ENCODE peak calls at places on chromosome 14, in seven cellular contexts. B is esophagus squamous epithelium; C is stimulated activated CD8-positive, alpha-beta memory T cell treated with anti-CD3 and anti-CD28 coated beads, Interleukin-2, amount 100 ng/mL, for 48 hours; M is GM04503; E is MV-4-11; V is skeletal muscle cell; H is colonic mucosa. J is an unnamed sample.

GRCh38 chr14:83485591-83485990 is 1951.9 kb upstream of the SEL1L start:
- DNase-seq in B (no peak), C (no peak), M (no peak), E (peak), V (no peak), H (no peak), J (no peak)

GRCh38 chr14:51929156-51929555 is 60.2 kb upstream of the RTRAF start:
- DNase-seq in B (no peak), C (no peak), M (no peak), E (no peak), V (peak), H (no peak), J (no peak)

GRCh38 chr14:103522649-103523582 is at the start of gene CKB:
- DNase-seq in B (no peak), C (no peak), M (no peak), E (no peak), V (no peak), H (peak), J (no peak)

GRCh38 chr14:103393078-103393477 is 7.9 kb downstream of the MARK3 start:
- DNase-seq in B (no peak), C (no peak), M (no peak), E (no peak), V (no peak), H (no peak), J (no peak)

GRCh38 chr14:74642011-74642410 is 30.0 kb upstream of the LTBP2 start:
- DNase-seq in B (no peak), C (no peak), M (no peak), E (no peak), V (no peak), H (no peak), J (no peak)

GRCh38 chr14:74350944-74351323 is 2.7 kb downstream of the VRTN start:
- DNase-seq in B (no peak), C (no peak), M (no peak), E (no peak), V (no peak), H (no peak), J (no peak)

GRCh38 chr14:102028733-102029132 is 58.1 kb downstream of the HSP90AA1 start:
- DNase-seq in B (no peak), C (no peak), M (peak), E (no peak), V (peak), H (peak), J (no peak)

GRCh38 chr14:67763158-67763822 is 53.1 kb downstream of the ZFYVE26 start:
- DNase-seq in B (no peak), C (no peak), M (no peak), E (no peak), V (no peak), H (peak), J (no peak)

GRCh38 chr14:74219277-74219676 is 20.0 kb upstream of the VSX2 start:
- DNase-seq in B (no peak), C (no peak), M (no peak), E (no peak), V (no peak), H (no peak), J (no peak)

GRCh38 chr14:93903342-93904184 is 23.6 kb upstream of the FAM181A start:
- DNase-seq in B (no peak), C (no peak), M (no peak), E (no peak), V (no peak), H (no peak), J (no peak)

GRCh38 chr14:75452900-75453816 is 25.3 kb downstream of the JDP2 start:
- DNase-seq in B (no peak), C (no peak), M (peak), E (no peak), V (peak), H (no peak), J (peak)

GRCh38 chr14:99224948-99225347 is 47.0 kb downstream of the BCL11B start:
- DNase-seq in B (no peak), C (no peak), M (no peak), E (no peak), V (no peak), H (no peak), J (no peak)

GRCh38 chr14:34098045-34098984 is 147.4 kb upstream of the EGLN3 start:
- DNase-seq in B (no peak), C (no peak), M (no peak), E (no peak), V (no peak), H (peak), J (no peak)

GRCh38 chr14:61280092-61280525 is 1.0 kb downstream of the TMEM30B start:
- DNase-seq in B (no peak), C (no peak), M (no peak), E (no peak), V (no peak), H (peak), J (peak)